ENCODE peak calls at places on chromosomes 11 and 22, in six cellular contexts. One of them, this sample, is unnamed.

GRCh38 chr11:8593935-8594909 is at the start of gene STK33:
- DNase-seq in BJ: no peak
- DNase-seq in tibial nerve: no peak
- DNase-seq in left lung: peak
- DNase-seq in astrocyte of the spinal cord: peak
- DNase-seq in neural progenitor cell: peak
- DNase-seq in this sample: peak

GRCh38 chr11:66848671-66849500 is 5.6 kb downstream of the RCE1 start:
- DNase-seq in BJ: no peak
- DNase-seq in tibial nerve: no peak
- DNase-seq in left lung: no peak
- DNase-seq in neural progenitor cell: no peak
- DNase-seq in astrocyte of the spinal cord: no peak
- DNase-seq in this sample: no peak

GRCh38 chr11:2913029-2913431 is 16.2 kb downstream of the PHLDA2 start:
- DNase-seq in neural progenitor cell: no peak
- DNase-seq in left lung: no peak
- DNase-seq in astrocyte of the spinal cord: peak
- DNase-seq in tibial nerve: no peak
- DNase-seq in BJ: no peak
- DNase-seq in this sample: no peak

GRCh38 chr11:102733232-102733875 is 8.6 kb upstream of the MMP8 start:
- DNase-seq in tibial nerve: peak
- DNase-seq in BJ: no peak
- DNase-seq in neural progenitor cell: peak
- DNase-seq in astrocyte of the spinal cord: peak
- DNase-seq in left lung: peak
- DNase-seq in this sample: peak

GRCh38 chr11:1072116-1072820 is 2.4 kb upstream of the MUC2 start:
- DNase-seq in tibial nerve: no peak
- DNase-seq in BJ: no peak
- DNase-seq in astrocyte of the spinal cord: peak
- DNase-seq in left lung: no peak
- DNase-seq in neural progenitor cell: no peak
- DNase-seq in this sample: no peak

GRCh38 chr22:44099696-44100095 is 75.6 kb downstream of the PARVB start:
- DNase-seq in astrocyte of the spinal cord: no peak
- DNase-seq in left lung: peak
- DNase-seq in BJ: no peak
- DNase-seq in neural progenitor cell: no peak
- DNase-seq in tibial nerve: no peak
- DNase-seq in this sample: no peak

GRCh38 chr11:84990141-84990540 is 637.0 kb downstream of the DLG2 start:
- DNase-seq in BJ: no peak
- DNase-seq in tibial nerve: no peak
- DNase-seq in astrocyte of the spinal cord: no peak
- DNase-seq in left lung: no peak
- DNase-seq in neural progenitor cell: peak
- DNase-seq in this sample: no peak

GRCh38 chr11:82533628-82534353 is 199.9 kb downstream of the FAM181B start:
- DNase-seq in tibial nerve: no peak
- DNase-seq in left lung: no peak
- DNase-seq in astrocyte of the spinal cord: no peak
- DNase-seq in neural progenitor cell: peak
- DNase-seq in BJ: no peak
- DNase-seq in this sample: no peak

GRCh38 chr22:37485714-37486223 is 415 bp downstream of the MFNG start:
- DNase-seq in neural progenitor cell: no peak
- DNase-seq in astrocyte of the spinal cord: no peak
- DNase-seq in BJ: no peak
- DNase-seq in left lung: no peak
- DNase-seq in tibial nerve: no peak
- DNase-seq in this sample: no peak

DNA sequence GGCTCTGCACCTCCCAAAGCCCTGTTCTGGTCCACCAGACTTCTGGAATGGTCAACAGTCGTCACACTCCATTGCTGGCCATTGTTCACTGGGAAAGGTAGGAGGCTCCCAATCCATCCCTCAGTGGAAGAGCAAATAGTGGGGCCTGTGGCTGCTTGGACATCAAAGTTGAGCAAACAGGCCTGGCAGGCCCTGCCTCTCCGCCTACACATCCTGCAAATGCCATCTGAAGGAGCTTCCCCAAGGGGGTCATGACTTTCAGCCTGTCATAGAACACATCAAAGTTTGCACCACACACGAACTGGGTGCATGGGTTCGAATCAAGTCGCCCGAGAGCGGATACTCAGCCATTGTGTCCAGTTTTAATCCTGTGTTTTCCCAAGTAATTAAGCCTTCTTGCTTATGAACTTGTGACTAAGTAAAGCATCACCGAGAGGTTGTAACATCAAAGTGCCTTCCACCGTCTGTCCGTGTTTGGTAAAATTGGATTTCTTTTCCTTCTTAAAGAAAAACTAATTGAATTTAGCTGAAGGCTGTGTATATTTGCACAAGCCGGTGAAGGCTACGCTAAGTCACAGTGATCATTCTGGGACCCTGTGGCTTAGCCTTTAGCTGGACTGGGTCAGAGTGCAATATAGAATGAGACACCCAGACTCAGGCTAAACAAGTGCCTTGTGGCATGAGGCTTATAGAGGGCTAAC is 36.1 kb downstream of the CLPB start:
- DNase-seq in neural progenitor cell: no peak
- DNase-seq in left lung: no peak
- DNase-seq in BJ: no peak
- DNase-seq in tibial nerve: no peak
- DNase-seq in astrocyte of the spinal cord: no peak
- DNase-seq in this sample: no peak
- TF ChIP-seq CTCF in neural progenitor cell: no peak
- TF ChIP-seq CTCF in left lung: no peak
- TF ChIP-seq CTCF in BJ: no peak
- TF ChIP-seq CTCF in tibial nerve: no peak
- TF ChIP-seq CTCF in astrocyte of the spinal cord: no peak
- TF ChIP-seq CTCF in this sample: no peak

DNA sequence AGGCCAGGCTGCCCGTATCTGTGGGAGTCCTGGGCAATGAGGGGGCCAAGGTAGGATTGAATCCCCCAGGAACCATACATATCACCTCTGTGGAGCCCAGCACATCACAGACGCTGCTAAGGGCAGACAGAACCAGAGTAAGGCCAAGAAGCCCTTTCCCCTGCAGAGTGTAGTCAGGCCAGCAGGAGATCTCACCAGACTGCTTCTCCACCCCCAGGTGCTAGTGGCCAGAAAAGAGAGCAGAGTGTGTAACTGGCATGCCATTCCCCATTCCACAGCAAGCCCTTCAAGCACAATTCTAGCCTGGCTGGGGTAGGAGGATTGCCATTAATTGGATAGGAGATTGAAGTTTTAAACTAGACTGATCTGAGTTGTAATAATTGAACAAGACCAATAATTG is 28.0 kb upstream of the FCHSD2 start:
- DNase-seq in neural progenitor cell: no peak
- DNase-seq in astrocyte of the spinal cord: no peak
- DNase-seq in BJ: no peak
- DNase-seq in left lung: no peak
- DNase-seq in tibial nerve: no peak
- DNase-seq in this sample: no peak
- TF ChIP-seq CTCF in neural progenitor cell: no peak
- TF ChIP-seq CTCF in astrocyte of the spinal cord: no peak
- TF ChIP-seq CTCF in BJ: no peak
- TF ChIP-seq CTCF in left lung: no peak
- TF ChIP-seq CTCF in tibial nerve: no peak
- TF ChIP-seq CTCF in this sample: no peak

GRCh38 chr11:116842117-116842516 is 4.7 kb upstream of the APOA1 start:
- DNase-seq in left lung: no peak
- DNase-seq in neural progenitor cell: no peak
- DNase-seq in astrocyte of the spinal cord: no peak
- DNase-seq in BJ: no peak
- DNase-seq in tibial nerve: no peak
- DNase-seq in this sample: no peak

GRCh38 chr11:116838321-116839084 is 1.1 kb upstream of the APOA1 start:
- DNase-seq in tibial nerve: no peak
- DNase-seq in BJ: no peak
- DNase-seq in astrocyte of the spinal cord: no peak
- DNase-seq in left lung: no peak
- DNase-seq in neural progenitor cell: no peak
- DNase-seq in this sample: no peak

GRCh38 chr11:116840746-116841296 is 3.4 kb upstream of the APOA1 start:
- DNase-seq in left lung: no peak
- DNase-seq in astrocyte of the spinal cord: no peak
- DNase-seq in tibial nerve: no peak
- DNase-seq in neural progenitor cell: no peak
- DNase-seq in BJ: no peak
- DNase-seq in this sample: no peak

GRCh38 chr11:116842909-116843308 is 5.5 kb upstream of the APOA1 start:
- DNase-seq in left lung: no peak
- DNase-seq in tibial nerve: no peak
- DNase-seq in astrocyte of the spinal cord: no peak
- DNase-seq in neural progenitor cell: no peak
- DNase-seq in BJ: no peak
- DNase-seq in this sample: no peak

GRCh38 chr11:116840224-116840745 is 2.9 kb upstream of the APOA1 start:
- DNase-seq in tibial nerve: no peak
- DNase-seq in left lung: no peak
- DNase-seq in astrocyte of the spinal cord: no peak
- DNase-seq in neural progenitor cell: peak
- DNase-seq in BJ: no peak
- DNase-seq in this sample: no peak
- TF ChIP-seq CTCF in tibial nerve: no peak
- TF ChIP-seq CTCF in left lung: no peak
- TF ChIP-seq CTCF in astrocyte of the spinal cord: peak
- TF ChIP-seq CTCF in neural progenitor cell: peak
- TF ChIP-seq CTCF in BJ: peak
- TF ChIP-seq CTCF in this sample: no peak

DNA sequence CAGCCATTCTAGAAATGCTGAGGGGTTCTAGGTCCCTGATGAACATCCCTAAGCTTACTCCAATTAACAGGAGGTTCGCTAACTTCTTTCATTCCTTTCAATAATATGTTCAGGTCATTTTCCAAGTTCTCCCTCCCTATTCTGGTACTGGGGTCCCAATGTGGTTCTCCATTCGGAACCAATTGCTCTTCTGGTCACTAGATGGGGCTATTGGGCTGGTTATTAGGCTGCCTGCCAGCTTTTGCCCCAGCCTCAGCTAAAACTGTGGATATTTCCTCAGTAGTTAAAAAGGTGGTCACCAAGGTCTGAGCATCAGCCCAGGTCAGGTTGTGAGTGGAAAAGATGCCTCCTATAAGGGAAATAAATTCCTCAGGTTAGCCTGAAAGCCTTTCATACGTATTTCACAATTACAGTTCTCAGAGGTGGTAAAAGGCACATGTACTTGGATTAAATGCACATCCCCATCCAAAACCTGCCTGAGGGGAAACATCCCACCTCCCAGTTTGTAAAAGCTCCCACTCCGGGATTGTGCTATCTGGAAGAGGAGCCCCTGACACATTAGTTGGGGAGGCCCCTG is 161.1 kb upstream of the CCDC179 start:
- DNase-seq in astrocyte of the spinal cord: peak
- DNase-seq in tibial nerve: no peak
- DNase-seq in BJ: no peak
- DNase-seq in left lung: no peak
- DNase-seq in neural progenitor cell: peak
- DNase-seq in this sample: peak
- TF ChIP-seq CTCF in astrocyte of the spinal cord: peak
- TF ChIP-seq CTCF in tibial nerve: peak
- TF ChIP-seq CTCF in BJ: peak
- TF ChIP-seq CTCF in left lung: peak
- TF ChIP-seq CTCF in neural progenitor cell: peak
- TF ChIP-seq CTCF in this sample: peak

DNA sequence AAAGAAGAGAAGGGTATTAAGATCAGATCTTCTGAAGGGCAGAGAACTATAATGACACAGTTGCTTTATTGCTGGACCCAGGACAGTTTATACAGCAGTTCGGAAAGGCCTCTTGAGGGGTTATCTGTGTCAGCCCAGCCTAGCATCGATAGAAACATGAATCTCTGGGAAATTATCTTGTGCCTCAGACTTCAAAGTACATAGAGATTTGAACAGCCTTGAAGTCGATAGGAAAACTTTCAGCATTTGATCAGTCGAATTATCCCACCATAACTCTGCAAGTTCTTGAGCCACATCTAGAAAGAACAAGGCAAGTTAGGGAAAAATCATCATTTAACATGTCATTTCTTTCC is 2.5 kb upstream of the LMO2 start:
- DNase-seq in neural progenitor cell: no peak
- DNase-seq in tibial nerve: no peak
- DNase-seq in astrocyte of the spinal cord: no peak
- DNase-seq in left lung: no peak
- DNase-seq in BJ: no peak
- DNase-seq in this sample: no peak
- TF ChIP-seq CTCF in neural progenitor cell: no peak
- TF ChIP-seq CTCF in tibial nerve: no peak
- TF ChIP-seq CTCF in astrocyte of the spinal cord: no peak
- TF ChIP-seq CTCF in left lung: no peak
- TF ChIP-seq CTCF in BJ: no peak
- TF ChIP-seq CTCF in this sample: no peak

DNA sequence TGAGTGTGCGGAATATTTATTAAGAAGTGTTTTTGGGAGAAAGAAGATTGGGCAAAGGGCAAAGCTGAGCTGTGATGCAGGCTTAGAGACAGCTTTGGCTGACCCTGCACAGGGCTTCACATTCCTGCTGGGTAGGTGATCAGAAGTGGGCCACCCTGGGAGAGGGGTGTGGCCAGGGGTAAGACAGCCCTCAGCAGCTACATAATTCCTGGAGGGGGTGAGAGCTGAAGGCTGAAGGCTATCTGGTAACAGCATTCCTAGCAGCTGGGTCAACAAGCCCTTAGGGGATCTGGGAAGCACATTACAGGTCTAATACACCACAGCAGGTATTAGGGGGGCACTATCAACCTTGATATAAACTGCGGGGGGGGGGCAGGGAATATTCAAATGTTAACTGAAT is 5.8 kb downstream of the OOSP1 start:
- DNase-seq in left lung: no peak
- DNase-seq in neural progenitor cell: no peak
- DNase-seq in tibial nerve: no peak
- DNase-seq in BJ: no peak
- DNase-seq in astrocyte of the spinal cord: no peak
- DNase-seq in this sample: no peak
- TF ChIP-seq CTCF in left lung: no peak
- TF ChIP-seq CTCF in neural progenitor cell: no peak
- TF ChIP-seq CTCF in tibial nerve: no peak
- TF ChIP-seq CTCF in BJ: no peak
- TF ChIP-seq CTCF in astrocyte of the spinal cord: no peak
- TF ChIP-seq CTCF in this sample: no peak